ENCODE peak calls at places on chromosomes 11 and 22, in seven cellular contexts. One of them, this sample, is unnamed.
A peak's percentile ranks its signal among the peaks of the same experiment; 100 is the strongest.

GRCh38 chr22:30210235-30210831 is 36.2 kb downstream of the LIF start:
- DNase-seq in choroid plexus epithelial cell: peak; percentile 66
- DNase-seq in foreskin fibroblast: no peak
- DNase-seq in brain microvascular endothelial cell: peak; percentile 81
- DNase-seq in ovary: no peak
- DNase-seq in stomach: peak; percentile 70
- DNase-seq in lower leg skin: no peak
- DNase-seq in this sample: peak; percentile 76

GRCh38 chr11:73270089-73270854 is 1.9 kb upstream of the P2RY6 start:
- DNase-seq in choroid plexus epithelial cell: no peak
- DNase-seq in foreskin fibroblast: no peak
- DNase-seq in brain microvascular endothelial cell: no peak
- DNase-seq in ovary: no peak
- DNase-seq in stomach: peak; percentile 23
- DNase-seq in lower leg skin: peak; percentile 83
- DNase-seq in this sample: no peak

GRCh38 chr22:43439368-43440102 is 27.7 kb downstream of the MPPED1 start:
- DNase-seq in choroid plexus epithelial cell: no peak
- DNase-seq in foreskin fibroblast: no peak
- DNase-seq in brain microvascular endothelial cell: no peak
- DNase-seq in ovary: no peak
- DNase-seq in stomach: no peak
- DNase-seq in lower leg skin: no peak
- DNase-seq in this sample: no peak

GRCh38 chr11:12050470-12050891 is 42.1 kb upstream of the DKK3 start:
- DNase-seq in choroid plexus epithelial cell: peak; percentile 65
- DNase-seq in foreskin fibroblast: no peak
- DNase-seq in brain microvascular endothelial cell: no peak
- DNase-seq in ovary: no peak
- DNase-seq in stomach: no peak
- DNase-seq in lower leg skin: peak; percentile 70
- DNase-seq in this sample: no peak

GRCh38 chr22:22720724-22721261 is 76.4 kb downstream of the GGTLC2 start:
- DNase-seq in choroid plexus epithelial cell: peak; percentile 25
- DNase-seq in foreskin fibroblast: peak; percentile 40
- DNase-seq in brain microvascular endothelial cell: no peak
- DNase-seq in ovary: no peak
- DNase-seq in stomach: no peak
- DNase-seq in lower leg skin: no peak
- DNase-seq in this sample: peak; percentile 15

GRCh38 chr11:116234989-116235567 is 537.7 kb downstream of the BUD13 start:
- DNase-seq in choroid plexus epithelial cell: no peak
- DNase-seq in foreskin fibroblast: no peak
- DNase-seq in brain microvascular endothelial cell: no peak
- DNase-seq in ovary: no peak
- DNase-seq in stomach: no peak
- DNase-seq in lower leg skin: no peak
- DNase-seq in this sample: no peak

GRCh38 chr11:66617148-66617814 is 851 bp downstream of the RBM14 start:
- DNase-seq in choroid plexus epithelial cell: no peak
- DNase-seq in foreskin fibroblast: peak; percentile 57
- DNase-seq in brain microvascular endothelial cell: peak; percentile 40
- DNase-seq in ovary: no peak
- DNase-seq in stomach: no peak
- DNase-seq in lower leg skin: peak; percentile 96
- DNase-seq in this sample: no peak

GRCh38 chr11:120756931-120757330 is 245.4 kb downstream of the GRIK4 start:
- DNase-seq in choroid plexus epithelial cell: no peak
- DNase-seq in foreskin fibroblast: no peak
- DNase-seq in brain microvascular endothelial cell: no peak
- DNase-seq in ovary: no peak
- DNase-seq in stomach: no peak
- DNase-seq in lower leg skin: no peak
- DNase-seq in this sample: no peak

GRCh38 chr11:77259681-77260080 is 41.8 kb downstream of the GDPD4 start:
- DNase-seq in choroid plexus epithelial cell: peak; percentile 81
- DNase-seq in foreskin fibroblast: peak; percentile 36
- DNase-seq in brain microvascular endothelial cell: peak; percentile 33
- DNase-seq in ovary: no peak
- DNase-seq in stomach: no peak
- DNase-seq in lower leg skin: no peak
- DNase-seq in this sample: peak; percentile 47

GRCh38 chr11:126212089-126212660 is 593 bp downstream of the FAM118B start:
- DNase-seq in choroid plexus epithelial cell: peak; percentile 18
- DNase-seq in foreskin fibroblast: peak; percentile 27
- DNase-seq in brain microvascular endothelial cell: no peak
- DNase-seq in ovary: no peak
- DNase-seq in stomach: no peak
- DNase-seq in lower leg skin: no peak
- DNase-seq in this sample: peak; percentile 14

GRCh38 chr22:37146507-37147180 is 3.1 kb downstream of the IL2RB start:
- DNase-seq in choroid plexus epithelial cell: no peak
- DNase-seq in foreskin fibroblast: no peak
- DNase-seq in brain microvascular endothelial cell: no peak
- DNase-seq in ovary: no peak
- DNase-seq in stomach: no peak
- DNase-seq in lower leg skin: no peak
- DNase-seq in this sample: no peak

GRCh38 chr11:69010361-69010891 is 2.6 kb downstream of the MRGPRF start:
- DNase-seq in choroid plexus epithelial cell: no peak
- DNase-seq in foreskin fibroblast: no peak
- DNase-seq in brain microvascular endothelial cell: no peak
- DNase-seq in ovary: no peak
- DNase-seq in stomach: no peak
- DNase-seq in lower leg skin: no peak
- DNase-seq in this sample: no peak
- H3K4me3 ChIP-seq in choroid plexus epithelial cell: peak overlapping the region; percentile 41
- H3K4me3 ChIP-seq in foreskin fibroblast: peak overlapping the region; percentile 94
- H3K4me3 ChIP-seq in brain microvascular endothelial cell: peak overlapping the region; percentile 12
- H3K4me3 ChIP-seq in ovary: peak overlapping the region; percentile 67
- H3K4me3 ChIP-seq in stomach: peak overlapping the region; percentile 59
- H3K4me3 ChIP-seq in lower leg skin: no peak overlapping the region
- H3K4me3 ChIP-seq in this sample: peak overlapping the region; percentile 26

GRCh38 chr11:405323-405975 is 9.3 kb downstream of the SIGIRR start:
- DNase-seq in choroid plexus epithelial cell: peak; percentile 56
- DNase-seq in foreskin fibroblast: no peak
- DNase-seq in brain microvascular endothelial cell: no peak
- DNase-seq in ovary: no peak
- DNase-seq in stomach: peak; percentile 64
- DNase-seq in lower leg skin: no peak
- DNase-seq in this sample: peak; percentile 59

GRCh38 chr11:405976-406795 is 8.6 kb downstream of the SIGIRR start:
- DNase-seq in choroid plexus epithelial cell: no peak
- DNase-seq in foreskin fibroblast: no peak
- DNase-seq in brain microvascular endothelial cell: no peak
- DNase-seq in ovary: peak; percentile 62
- DNase-seq in stomach: no peak
- DNase-seq in lower leg skin: peak; percentile 87
- DNase-seq in this sample: no peak

GRCh38 chr11:408154-409007 is 6.4 kb downstream of the SIGIRR start:
- DNase-seq in choroid plexus epithelial cell: no peak
- DNase-seq in foreskin fibroblast: no peak
- DNase-seq in brain microvascular endothelial cell: no peak
- DNase-seq in ovary: peak; percentile 44
- DNase-seq in stomach: no peak
- DNase-seq in lower leg skin: no peak
- DNase-seq in this sample: no peak

GRCh38 chr11:407651-408080 is 7.1 kb downstream of the SIGIRR start:
- DNase-seq in choroid plexus epithelial cell: no peak
- DNase-seq in foreskin fibroblast: no peak
- DNase-seq in brain microvascular endothelial cell: no peak
- DNase-seq in ovary: no peak
- DNase-seq in stomach: no peak
- DNase-seq in lower leg skin: no peak
- DNase-seq in this sample: no peak

DNA sequence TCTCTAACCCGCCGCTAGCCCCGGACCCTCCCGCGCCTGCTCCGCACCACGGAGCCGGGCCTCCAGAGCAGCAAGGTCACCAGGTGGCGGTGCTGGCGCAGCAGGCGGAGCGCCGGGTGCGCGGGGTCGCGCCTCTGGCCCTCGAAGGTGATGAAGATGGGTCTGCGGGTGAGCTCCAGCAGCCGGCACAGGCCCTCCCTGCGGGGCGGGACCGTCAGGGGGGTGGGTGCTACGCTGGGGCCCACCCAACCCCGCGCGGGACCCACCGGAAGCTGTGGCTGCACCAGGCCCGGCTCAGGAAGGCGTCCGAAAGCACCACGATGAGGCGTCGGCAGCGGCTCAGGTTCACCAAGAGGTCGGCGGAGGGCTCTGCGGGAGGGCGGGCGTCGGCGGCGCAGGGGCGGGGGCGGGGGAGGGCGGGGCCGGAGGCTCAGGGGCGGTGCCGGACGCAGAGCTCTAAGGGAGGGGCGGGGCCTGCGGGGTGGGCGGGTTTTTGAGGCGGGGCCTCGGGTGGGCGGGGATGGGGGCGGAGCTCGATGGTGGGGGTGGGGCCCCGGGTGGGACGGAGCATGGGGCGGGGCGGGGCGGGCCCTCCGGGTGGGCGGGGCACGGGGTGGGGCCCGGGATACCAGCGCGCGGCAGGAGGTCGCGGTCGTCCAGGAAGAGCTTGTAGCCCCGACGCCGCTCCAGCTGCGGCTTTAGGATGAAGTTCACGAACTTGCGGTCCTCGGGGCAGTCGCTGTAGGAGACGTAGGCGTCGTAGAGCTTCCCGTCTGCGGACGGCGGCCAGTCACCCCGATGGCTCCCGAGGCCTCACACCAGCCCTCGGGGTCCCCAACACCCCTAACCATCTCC is 7.8 kb downstream of the SIGIRR start:
- DNase-seq in choroid plexus epithelial cell: peak; percentile 82
- DNase-seq in foreskin fibroblast: peak; percentile 67
- DNase-seq in brain microvascular endothelial cell: peak; percentile 71
- DNase-seq in ovary: peak; percentile 85
- DNase-seq in stomach: peak; percentile 78
- DNase-seq in lower leg skin: peak; percentile 95
- DNase-seq in this sample: peak; percentile 89
- TF ChIP-seq CTCF in choroid plexus epithelial cell: no peak
- TF ChIP-seq CTCF in foreskin fibroblast: no peak
- TF ChIP-seq CTCF in brain microvascular endothelial cell: no peak
- TF ChIP-seq CTCF in ovary: no peak
- TF ChIP-seq CTCF in stomach: no peak
- TF ChIP-seq CTCF in lower leg skin: no peak
- TF ChIP-seq CTCF in this sample: no peak

GRCh38 chr11:112806876-112807275 is 154.3 kb upstream of the NCAM1 start:
- DNase-seq in choroid plexus epithelial cell: no peak
- DNase-seq in foreskin fibroblast: no peak
- DNase-seq in brain microvascular endothelial cell: no peak
- DNase-seq in ovary: no peak
- DNase-seq in stomach: no peak
- DNase-seq in lower leg skin: no peak
- DNase-seq in this sample: no peak

GRCh38 chr11:112801286-112802088 is 159.7 kb upstream of the NCAM1 start:
- DNase-seq in choroid plexus epithelial cell: no peak
- DNase-seq in foreskin fibroblast: no peak
- DNase-seq in brain microvascular endothelial cell: no peak
- DNase-seq in ovary: no peak
- DNase-seq in stomach: no peak
- DNase-seq in lower leg skin: no peak
- DNase-seq in this sample: no peak

GRCh38 chr11:112809429-112809828 is 151.8 kb upstream of the NCAM1 start:
- DNase-seq in choroid plexus epithelial cell: no peak
- DNase-seq in foreskin fibroblast: no peak
- DNase-seq in brain microvascular endothelial cell: no peak
- DNase-seq in ovary: no peak
- DNase-seq in stomach: no peak
- DNase-seq in lower leg skin: no peak
- DNase-seq in this sample: no peak

GRCh38 chr11:112806256-112806655 is 155.0 kb upstream of the NCAM1 start:
- DNase-seq in choroid plexus epithelial cell: no peak
- DNase-seq in foreskin fibroblast: no peak
- DNase-seq in brain microvascular endothelial cell: no peak
- DNase-seq in ovary: no peak
- DNase-seq in stomach: no peak
- DNase-seq in lower leg skin: no peak
- DNase-seq in this sample: no peak

DNA sequence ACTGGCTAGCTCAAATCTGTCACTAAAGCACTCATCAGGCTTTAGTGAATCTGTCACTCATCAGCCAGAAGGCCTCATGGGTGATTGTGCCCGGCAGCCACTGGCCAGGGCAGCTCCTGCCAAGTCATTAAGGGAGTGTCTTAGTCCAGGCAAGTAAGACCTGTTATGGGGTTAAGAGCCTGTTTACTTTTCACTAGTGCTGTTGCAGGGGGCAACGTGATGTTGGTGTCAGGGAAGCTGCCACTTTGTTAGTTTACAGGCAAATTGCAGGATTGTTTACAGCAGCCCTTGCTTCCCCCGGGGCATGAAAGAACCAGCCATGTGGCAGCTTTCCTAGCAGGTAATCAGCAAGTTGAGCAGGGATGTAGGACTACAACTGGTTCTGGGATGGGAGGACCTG is 155.6 kb upstream of the NCAM1 start:
- DNase-seq in choroid plexus epithelial cell: no peak
- DNase-seq in foreskin fibroblast: no peak
- DNase-seq in brain microvascular endothelial cell: no peak
- DNase-seq in ovary: no peak
- DNase-seq in stomach: peak; percentile 57
- DNase-seq in lower leg skin: no peak
- DNase-seq in this sample: no peak
- H3K4me3 ChIP-seq in choroid plexus epithelial cell: no peak overlapping the region
- H3K4me3 ChIP-seq in foreskin fibroblast: no peak overlapping the region
- H3K4me3 ChIP-seq in brain microvascular endothelial cell: no peak overlapping the region
- H3K4me3 ChIP-seq in ovary: no peak overlapping the region
- H3K4me3 ChIP-seq in stomach: no peak overlapping the region
- H3K4me3 ChIP-seq in lower leg skin: no peak overlapping the region
- H3K4me3 ChIP-seq in this sample: no peak overlapping the region

GRCh38 chr11:119315139-119316016 is 1.6 kb downstream of the MCAM start:
- DNase-seq in choroid plexus epithelial cell: no peak
- DNase-seq in foreskin fibroblast: no peak
- DNase-seq in brain microvascular endothelial cell: no peak
- DNase-seq in ovary: peak; percentile 39
- DNase-seq in stomach: no peak
- DNase-seq in lower leg skin: no peak
- DNase-seq in this sample: no peak
- TF ChIP-seq CTCF in choroid plexus epithelial cell: no peak
- TF ChIP-seq CTCF in foreskin fibroblast: no peak
- TF ChIP-seq CTCF in brain microvascular endothelial cell: peak; percentile 25
- TF ChIP-seq CTCF in ovary: no peak
- TF ChIP-seq CTCF in stomach: no peak
- TF ChIP-seq CTCF in lower leg skin: no peak
- TF ChIP-seq CTCF in this sample: no peak

DNA sequence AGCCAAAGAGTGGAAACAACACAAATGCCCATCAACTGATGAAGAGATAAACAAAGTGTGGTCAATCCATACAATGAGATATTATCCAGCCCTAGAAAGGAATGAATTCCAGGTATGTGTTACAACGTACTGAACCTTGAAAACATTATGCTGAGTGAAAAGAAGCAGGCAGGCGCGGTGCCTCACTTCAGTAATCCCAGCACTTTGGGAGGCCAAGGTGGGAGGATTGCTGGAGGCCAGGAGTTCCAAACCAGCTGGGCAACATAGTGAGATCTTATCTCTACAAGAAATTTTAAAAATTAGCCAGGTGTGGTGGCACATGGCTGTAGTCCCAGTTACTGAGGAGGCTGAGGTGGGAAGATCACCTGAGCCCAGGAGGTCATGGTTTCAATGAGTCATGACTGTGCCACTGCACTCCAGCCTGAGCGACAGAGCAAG is 24.6 kb upstream of the TESMIN start:
- DNase-seq in choroid plexus epithelial cell: no peak
- DNase-seq in foreskin fibroblast: no peak
- DNase-seq in brain microvascular endothelial cell: no peak
- DNase-seq in ovary: no peak
- DNase-seq in stomach: no peak
- DNase-seq in lower leg skin: no peak
- DNase-seq in this sample: no peak
- H3K4me3 ChIP-seq in choroid plexus epithelial cell: no peak overlapping the region
- H3K4me3 ChIP-seq in foreskin fibroblast: no peak overlapping the region
- H3K4me3 ChIP-seq in brain microvascular endothelial cell: no peak overlapping the region
- H3K4me3 ChIP-seq in ovary: no peak overlapping the region
- H3K4me3 ChIP-seq in stomach: no peak overlapping the region
- H3K4me3 ChIP-seq in lower leg skin: no peak overlapping the region
- H3K4me3 ChIP-seq in this sample: no peak overlapping the region

GRCh38 chr22:25452116-25452700 is 112.3 kb upstream of the GRK3 start:
- DNase-seq in choroid plexus epithelial cell: no peak
- DNase-seq in foreskin fibroblast: no peak
- DNase-seq in brain microvascular endothelial cell: no peak
- DNase-seq in ovary: no peak
- DNase-seq in stomach: no peak
- DNase-seq in lower leg skin: no peak
- DNase-seq in this sample: peak; percentile 13
- TF ChIP-seq CTCF in choroid plexus epithelial cell: no peak
- TF ChIP-seq CTCF in foreskin fibroblast: no peak
- TF ChIP-seq CTCF in brain microvascular endothelial cell: no peak
- TF ChIP-seq CTCF in ovary: no peak
- TF ChIP-seq CTCF in stomach: no peak
- TF ChIP-seq CTCF in lower leg skin: no peak
- TF ChIP-seq CTCF in this sample: no peak

This sample was measured in cardiac fibroblast.